ENCODE peak calls at places on chromosomes 11 and 22, in four cellular contexts. V is mucosa of descending colon, U is Peyer's patch, X is AG10803. L is an unnamed sample.

GRCh38 chr11:36292311-36292722 is 3.1 kb upstream of the COMMD9 start:
- DNase-seq in U (no peak), X (peak; percentile 50), V (no peak), L (peak; percentile 65)

GRCh38 chr22:24583221-24583971 is 9.5 kb downstream of the LRRC75B start:
- DNase-seq in V (no peak), U (no peak), X (peak; percentile 22), L (peak; percentile 48)

GRCh38 chr11:42200311-42200710 is 740.9 kb upstream of the LRRC4C start:
- DNase-seq in U (no peak), V (no peak), X (no peak), L (no peak)

GRCh38 chr22:26568207-26568706 is 21.7 kb downstream of the TPST2 start:
- DNase-seq in X (peak; percentile 20), U (no peak), V (no peak), L (peak; percentile 77)

GRCh38 chr11:10484461-10485180 is 29.6 kb downstream of the AMPD3 start:
- DNase-seq in X (no peak), V (no peak), U (peak; percentile 32), L (no peak)

GRCh38 chr11:60767388-60767811 is 10.7 kb downstream of the MS4A15 start:
- DNase-seq in U (no peak), X (no peak), V (no peak), L (no peak)

GRCh38 chr22:43118953-43119458 is 8.5 kb downstream of the BIK start:
- DNase-seq in X (no peak), U (peak; percentile 69), V (peak; percentile 66), L (peak; percentile 27)

GRCh38 chr11:16403448-16403803 is 47.1 kb upstream of the SOX6 start:
- DNase-seq in X (no peak), U (no peak), V (no peak), L (no peak)

GRCh38 chr22:35649636-35650250 is 1.5 kb downstream of the APOL6 start:
- DNase-seq in X (no peak), V (no peak), U (no peak), L (no peak)

GRCh38 chr22:26725012-26725676 is 67.8 kb downstream of the MIAT start:
- DNase-seq in X (peak; percentile 66), U (no peak), V (no peak), L (peak; percentile 26)

GRCh38 chr11:35322321-35322979 is 96.9 kb downstream of the SLC1A2 start:
- DNase-seq in V (no peak), U (no peak), X (no peak), L (no peak)

DNA sequence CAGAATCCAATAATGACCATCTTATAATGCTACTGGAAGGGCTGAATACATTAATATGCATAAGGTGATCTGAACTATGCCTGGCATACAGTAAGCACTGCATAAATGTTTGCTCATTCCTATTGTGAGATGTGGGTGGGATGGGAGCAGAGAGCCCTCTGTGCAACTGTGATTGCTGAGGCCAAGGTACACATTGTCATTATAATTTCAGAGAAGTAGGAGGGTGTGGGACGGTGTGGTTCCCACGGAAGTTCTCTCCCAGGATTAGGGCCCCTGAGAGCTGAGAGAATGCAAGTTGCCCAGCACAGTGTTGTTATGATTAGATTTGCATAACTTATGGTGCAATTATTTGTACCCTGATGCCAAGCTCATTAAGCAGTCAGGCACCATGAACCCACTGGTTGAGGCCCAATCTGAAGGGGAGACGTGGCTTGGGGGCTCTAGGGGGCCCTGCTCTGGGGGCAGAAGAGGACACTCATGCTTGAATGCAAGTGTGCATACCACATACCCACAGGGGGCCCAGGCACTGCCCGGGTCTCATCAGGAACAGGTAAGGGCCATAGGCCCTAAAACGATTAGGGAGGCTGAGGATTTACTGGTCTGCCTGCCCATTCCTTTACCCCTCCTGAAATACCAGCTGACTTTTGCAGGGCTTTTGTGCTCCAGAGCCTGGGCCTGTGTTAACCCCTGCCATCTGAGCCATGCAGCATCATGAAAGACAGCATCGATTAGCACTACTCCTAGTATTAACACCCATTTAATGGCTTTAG is 72.8 kb downstream of the THAP12 start:
- DNase-seq in X (no peak), U (no peak), V (no peak), L (no peak)
- TF ChIP-seq CTCF in X (no peak), U (no peak), V (no peak), L (no peak)

DNA sequence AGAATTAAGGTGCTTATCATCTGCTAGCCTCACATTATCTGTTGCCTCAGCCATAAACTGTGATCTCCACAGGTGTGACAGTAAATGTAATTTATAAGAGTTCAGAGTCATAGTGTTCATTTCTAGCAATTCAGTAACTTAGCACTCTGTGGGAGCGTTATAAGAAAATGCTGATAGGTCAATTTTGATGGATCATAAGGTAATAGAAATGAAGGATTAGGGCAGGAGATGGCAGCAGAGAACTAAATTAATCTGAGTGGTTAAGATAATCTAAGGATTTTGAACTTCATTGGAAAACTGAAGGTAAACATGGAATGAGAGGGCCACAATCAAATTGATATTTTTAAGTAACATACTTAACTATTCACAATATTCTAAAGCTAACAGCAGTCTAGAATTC is 26.5 kb upstream of the SLC22A9 start:
- DNase-seq in V (no peak), X (no peak), U (no peak), L (no peak)
- TF ChIP-seq CTCF in V (no peak), X (no peak), U (no peak), L (no peak)

GRCh38 chr11:67392182-67392715 is 463 bp downstream of the RAD9A start:
- DNase-seq in V (peak; percentile 66), U (no peak), X (no peak), L (no peak)
- TF ChIP-seq CTCF in V (no peak), U (no peak), X (no peak), L (no peak)

DNA sequence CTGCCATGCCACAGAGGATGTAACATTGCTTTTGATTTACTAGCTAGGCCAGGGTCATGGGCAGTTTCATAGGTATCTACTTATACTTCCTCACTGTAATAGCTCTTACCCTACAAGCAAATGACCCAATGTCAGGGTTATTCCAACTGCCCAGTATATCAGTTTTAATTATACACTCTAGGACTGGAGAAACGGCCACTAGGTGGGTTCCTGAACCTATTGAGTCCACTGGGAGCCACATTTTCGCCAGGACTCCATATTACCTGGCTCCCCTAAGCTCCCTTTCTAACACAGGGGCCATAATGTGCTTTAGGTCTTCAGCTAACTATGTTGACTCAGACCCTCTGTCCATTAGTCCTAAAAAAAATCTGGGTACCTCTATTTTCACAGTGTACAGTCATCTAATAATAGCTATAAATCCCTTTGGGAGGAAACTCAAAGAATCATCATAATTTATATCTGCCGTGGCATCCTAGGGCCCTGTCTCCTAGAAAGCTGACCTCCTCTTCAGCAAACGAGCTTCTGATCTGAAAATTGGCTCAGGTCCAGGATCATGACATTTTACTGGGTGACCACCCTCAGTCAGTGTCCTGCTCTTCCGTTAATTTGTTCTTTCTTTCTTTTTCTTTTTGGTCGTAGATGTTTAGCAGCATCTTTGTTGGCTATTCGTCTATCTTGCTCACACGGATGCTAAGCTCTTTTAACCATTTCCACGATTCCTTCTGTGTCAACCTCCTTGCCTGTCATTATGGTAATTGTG is 244.3 kb downstream of the FAM76B start:
- DNase-seq in V (no peak), U (no peak), X (no peak), L (no peak)
- TF ChIP-seq CTCF in V (no peak), U (no peak), X (no peak), L (peak; percentile 29)

GRCh38 chr11:59174664-59175033 is 2.7 kb downstream of the DTX4 start:
- DNase-seq in U (peak; percentile 82), X (no peak), V (peak; percentile 56), L (peak; percentile 55)
- TF ChIP-seq CTCF in U (no peak), X (no peak), V (no peak), L (no peak)

GRCh38 chr11:114174712-114175495 is 115.4 kb downstream of the ZBTB16 start:
- DNase-seq in V (no peak), U (no peak), X (no peak), L (no peak)
- TF ChIP-seq CTCF in V (no peak), U (no peak), X (no peak), L (no peak)

DNA sequence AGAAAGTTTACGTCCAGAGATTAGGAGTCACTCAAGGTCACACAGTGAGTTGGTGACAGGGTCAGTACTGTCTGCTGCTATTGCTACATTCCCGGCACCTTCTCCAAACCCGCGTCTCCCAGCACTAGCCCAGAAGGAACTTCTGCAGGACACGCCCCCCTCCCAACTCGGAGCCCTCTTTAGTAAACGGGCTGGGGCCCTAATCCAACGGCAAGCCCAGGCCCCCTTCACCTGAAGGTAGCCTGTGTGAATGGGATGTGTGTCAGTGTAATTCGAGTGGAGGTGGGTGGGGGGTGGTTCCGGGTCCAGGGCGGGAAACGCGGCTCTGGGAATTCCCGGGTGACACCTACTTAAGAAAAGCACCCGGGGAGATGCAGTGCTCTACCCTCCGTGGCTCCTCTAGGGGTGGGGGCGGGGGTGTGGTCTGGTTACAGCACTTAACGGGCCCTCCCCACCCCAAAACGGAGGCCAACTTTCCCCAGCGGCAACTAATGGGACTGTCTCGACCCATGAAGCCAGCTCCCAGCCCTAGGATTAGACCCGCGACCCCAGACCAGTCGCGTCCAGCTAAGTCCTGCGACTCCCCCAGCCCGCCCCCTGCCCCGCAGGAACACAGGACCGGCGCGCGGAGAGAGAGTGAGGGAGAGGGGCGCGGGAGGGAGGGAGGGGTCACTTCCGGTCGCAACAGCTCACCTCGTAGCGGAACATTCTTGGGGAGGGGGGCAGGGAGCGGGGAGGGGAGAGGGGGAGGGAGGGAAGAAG is 468 bp downstream of the PATL1 start:
- DNase-seq in U (peak; percentile 73), V (peak; percentile 84), X (peak; percentile 46), L (peak; percentile 63)
- TF ChIP-seq CTCF in U (no peak), V (no peak), X (peak; percentile 30), L (peak; percentile 10)

L was measured in fibroblast of villous mesenchyme.